ENCODE peak calls at places on chromosomes 5 and 9, in five cellular contexts. L, G, B, Q and N are unnamed samples.

GRCh38 chr5:30659417-30659816 is 534.1 kb upstream of the CDH6 start:
- DNase-seq in L (no peak), B (no peak), G (no peak), Q (no peak), N (no peak)

GRCh38 chr5:62093981-62094380 is 212.0 kb upstream of the KIF2A start:
- DNase-seq in L (peak; percentile 11), Q (peak; percentile 43), B (no peak), G (peak; percentile 25), N (peak; percentile 31)

GRCh38 chr9:129558551-129559505 is 62.1 kb downstream of the C9orf50 start:
- DNase-seq in B (no peak), L (peak; percentile 87), G (no peak), Q (no peak), N (no peak)

GRCh38 chr5:170589643-170590042 is 85.8 kb downstream of the KCNIP1 start:
- DNase-seq in B (no peak), Q (no peak), L (no peak), G (no peak), N (no peak)

GRCh38 chr5:133714161-133714915 is 102.0 kb upstream of the FSTL4 start:
- DNase-seq in L (no peak), Q (no peak), B (no peak), G (peak; percentile 17), N (no peak)

GRCh38 chr9:135612981-135613910 is 26.1 kb downstream of the GLT6D1 start:
- DNase-seq in L (no peak), Q (no peak), G (no peak), B (no peak), N (no peak)

GRCh38 chr5:168995024-168995423 is 305.9 kb downstream of the SLIT3 start:
- DNase-seq in G (no peak), B (no peak), L (no peak), Q (no peak), N (no peak)

GRCh38 chr5:50704730-50705129 is 38.3 kb downstream of the PARP8 start:
- DNase-seq in Q (no peak), B (no peak), L (no peak), G (no peak), N (no peak)

GRCh38 chr9:92425578-92425977 is 1.3 kb upstream of the OMD start:
- DNase-seq in G (no peak), B (no peak), Q (peak; percentile 19), L (no peak), N (no peak)

GRCh38 chr9:5095795-5096194 is 89.6 kb downstream of the INSL6 start:
- DNase-seq in G (peak; percentile 9), Q (no peak), B (no peak), L (no peak), N (no peak)

GRCh38 chr5:142561029-142561428 is 124.9 kb downstream of the FGF1 start:
- DNase-seq in L (no peak), B (no peak), G (no peak), Q (no peak), N (no peak)

GRCh38 chr9:75964431-75964830 is 74.0 kb downstream of the PCSK5 start:
- DNase-seq in Q (peak; percentile 9), G (no peak), L (no peak), B (no peak), N (no peak)

GRCh38 chr5:16160706-16161105 is 18.9 kb downstream of the MARCHF11 start:
- DNase-seq in B (peak; percentile 1), L (peak; percentile 23), Q (peak; percentile 70), G (peak; percentile 74), N (peak; percentile 62)

GRCh38 chr9:122930933-122931850 is at the start of gene ZBTB26:
- DNase-seq in L (peak; percentile 93), B (peak; percentile 91), Q (peak; percentile 89), G (peak; percentile 98), N (peak; percentile 81)

GRCh38 chr9:108434502-108434901 is 421.3 kb downstream of the ACTL7B start:
- DNase-seq in L (no peak), Q (peak; percentile 59), B (no peak), G (peak; percentile 33), N (no peak)